ENCODE peak calls at places on chromosome 12, in seven cellular contexts. C is HCT116, B is GM23338, O is GM23248, H is neural progenitor cell, F is OCI-LY7, N is PC-3. I is an unnamed sample.

GRCh38 chr12:19440019-19440858 is 947 bp downstream of the AEBP2 start:
- DNase-seq in C (peak), B (peak), O (peak), H (peak), F (peak), N (peak), I (peak)

GRCh38 chr12:85394809-85395208 is 114.8 kb downstream of the ALX1 start:
- DNase-seq in C (no peak), B (no peak), O (peak), H (no peak), F (no peak), N (peak), I (no peak)

GRCh38 chr12:62762645-62763044 is 172.3 kb downstream of the PPM1H start:
- DNase-seq in C (no peak), B (no peak), O (peak), H (no peak), F (no peak), N (no peak), I (no peak)

GRCh38 chr12:131642101-131642540 is 68.8 kb upstream of the SFSWAP start:
- DNase-seq in C (peak), B (peak), O (no peak), H (no peak), F (peak), N (no peak), I (no peak)

GRCh38 chr12:130686511-130686981 is 29.6 kb downstream of the RIMBP2 start:
- DNase-seq in C (no peak), B (no peak), O (no peak), H (peak), F (no peak), N (no peak), I (no peak)

GRCh38 chr12:106446429-106447092 is 89.0 kb downstream of the POLR3B start:
- DNase-seq in C (no peak), B (no peak), O (no peak), H (peak), F (no peak), N (no peak), I (no peak)

GRCh38 chr12:96578526-96579125 is 89.2 kb downstream of the CFAP54 start:
- DNase-seq in C (peak), B (peak), O (peak), H (peak), F (peak), N (peak), I (peak)

GRCh38 chr12:132066345-132066685 is 77.8 kb downstream of the DDX51 start:
- DNase-seq in C (no peak), B (no peak), O (no peak), H (no peak), F (peak), N (no peak), I (no peak)

GRCh38 chr12:24255920-24256635 is 306.6 kb upstream of the SOX5 start:
- DNase-seq in C (no peak), B (peak), O (no peak), H (peak), F (no peak), N (no peak), I (no peak)

GRCh38 chr12:96571101-96571862 is 81.9 kb downstream of the CFAP54 start:
- DNase-seq in C (no peak), B (no peak), O (no peak), H (no peak), F (no peak), N (peak), I (no peak)

GRCh38 chr12:49733219-49734017 is 7.9 kb upstream of the TMBIM6 start:
- DNase-seq in C (no peak), B (peak), O (no peak), H (peak), F (no peak), N (no peak), I (no peak)

GRCh38 chr12:88202500-88202899 is 60.4 kb downstream of the TMTC3 start:
- DNase-seq in C (no peak), B (no peak), O (peak), H (no peak), F (no peak), N (no peak), I (no peak)

GRCh38 chr12:5013206-5013830 is 30.4 kb upstream of the KCNA5 start:
- DNase-seq in C (no peak), B (no peak), O (no peak), H (no peak), F (no peak), N (no peak), I (no peak)

GRCh38 chr12:85557850-85558249 is 277.8 kb downstream of the ALX1 start:
- DNase-seq in C (no peak), B (no peak), O (no peak), H (no peak), F (no peak), N (no peak), I (no peak)

GRCh38 chr12:88501976-88502938 is 78.0 kb downstream of the KITLG start:
- DNase-seq in C (no peak), B (no peak), O (peak), H (no peak), F (no peak), N (peak), I (no peak)

GRCh38 chr12:132018193-132018916 is 68.6 kb downstream of the EP400 start:
- DNase-seq in C (no peak), B (no peak), O (peak), H (no peak), F (no peak), N (no peak), I (no peak)

GRCh38 chr12:85866929-85867776 is 6.9 kb upstream of the NTS start:
- DNase-seq in C (peak), B (peak), O (peak), H (peak), F (peak), N (peak), I (peak)

GRCh38 chr12:4278582-4278939 is 5.0 kb downstream of the CCND2 start:
- DNase-seq in C (no peak), B (no peak), O (no peak), H (no peak), F (no peak), N (no peak), I (peak)

GRCh38 chr12:113161415-113162016 is 12.0 kb downstream of the CFAP73 start:
- DNase-seq in C (peak), B (peak), O (no peak), H (peak), F (peak), N (peak), I (no peak)

GRCh38 chr12:81079280-81080076 is 1.6 kb downstream of the ACSS3 start:
- DNase-seq in C (no peak), B (no peak), O (peak), H (no peak), F (no peak), N (no peak), I (no peak)

GRCh38 chr12:94553130-94553519 is 93.5 kb upstream of the CEP83 start:
- DNase-seq in C (peak), B (no peak), O (peak), H (no peak), F (no peak), N (peak), I (no peak)

GRCh38 chr12:109450980-109451379 is 26.1 kb downstream of the KCTD10 start:
- DNase-seq in C (no peak), B (no peak), O (peak), H (no peak), F (no peak), N (no peak), I (no peak)

GRCh38 chr12:64404470-64405446 is 566 bp downstream of the XPOT start:
- DNase-seq in C (no peak), B (peak), O (peak), H (no peak), F (peak), N (peak), I (peak)

GRCh38 chr12:111488271-111488670 is 82.5 kb downstream of the SH2B3 start:
- DNase-seq in C (no peak), B (no peak), O (no peak), H (no peak), F (no peak), N (no peak), I (peak)

GRCh38 chr12:26810330-26810729 is 22.7 kb downstream of the ITPR2 start:
- DNase-seq in C (no peak), B (peak), O (peak), H (peak), F (no peak), N (no peak), I (peak)

GRCh38 chr12:68784015-68784414 is 24.0 kb upstream of the MDM2 start:
- DNase-seq in C (no peak), B (peak), O (no peak), H (peak), F (no peak), N (no peak), I (no peak)

GRCh38 chr12:30822385-30823139 is 67.8 kb upstream of the CAPRIN2 start:
- DNase-seq in C (no peak), B (peak), O (peak), H (peak), F (no peak), N (no peak), I (peak)

GRCh38 chr12:68482660-68483059 is 128.0 kb upstream of the RAP1B start:
- DNase-seq in C (no peak), B (no peak), O (no peak), H (no peak), F (no peak), N (no peak), I (no peak)

GRCh38 chr12:1517007-1517406 is 77.4 kb downstream of the FBXL14 start:
- DNase-seq in C (no peak), B (peak), O (peak), H (peak), F (peak), N (peak), I (no peak)

GRCh38 chr12:125065021-125065752 is at the start of gene AACS:
- DNase-seq in C (peak), B (peak), O (peak), H (peak), F (peak), N (peak), I (peak)

GRCh38 chr12:53073881-53074280 is 5.3 kb downstream of the SPRYD3 start:
- DNase-seq in C (no peak), B (no peak), O (no peak), H (no peak), F (no peak), N (no peak), I (no peak)

GRCh38 chr12:124352839-124353238 is 57.9 kb downstream of the RFLNA start:
- DNase-seq in C (no peak), B (no peak), O (no peak), H (no peak), F (no peak), N (no peak), I (peak)

GRCh38 chr12:19880724-19881123 is 441.4 kb downstream of the AEBP2 start:
- DNase-seq in C (no peak), B (no peak), O (no peak), H (no peak), F (no peak), N (no peak), I (no peak)

GRCh38 chr12:6772331-6772695 is at the start of gene LAG3:
- DNase-seq in C (no peak), B (no peak), O (no peak), H (no peak), F (no peak), N (no peak), I (no peak)

GRCh38 chr12:56687225-56688128 is 607 bp downstream of the PTGES3 start:
- DNase-seq in C (no peak), B (no peak), O (peak), H (peak), F (peak), N (peak), I (peak)

GRCh38 chr12:78164154-78164553 is 333.5 kb downstream of the NAV3 start:
- DNase-seq in C (no peak), B (no peak), O (no peak), H (no peak), F (no peak), N (no peak), I (no peak)

GRCh38 chr12:78171082-78171481 is 340.4 kb downstream of the NAV3 start:
- DNase-seq in C (no peak), B (no peak), O (no peak), H (no peak), F (no peak), N (no peak), I (no peak)

GRCh38 chr12:78167510-78167909 is 336.8 kb downstream of the NAV3 start:
- DNase-seq in C (no peak), B (no peak), O (no peak), H (no peak), F (no peak), N (peak), I (no peak)
- TF ChIP-seq EZH2phosphoT487 in C (no peak), B (no peak), O (no peak), H (no peak), F (no peak), N (no peak), I (no peak)

GRCh38 chr12:12022306-12022931 is 48.3 kb upstream of the BCL2L14 start:
- DNase-seq in C (no peak), B (no peak), O (no peak), H (no peak), F (no peak), N (no peak), I (no peak)
- TF ChIP-seq EZH2phosphoT487 in C (no peak), B (no peak), O (no peak), H (no peak), F (no peak), N (no peak), I (no peak)

DNA sequence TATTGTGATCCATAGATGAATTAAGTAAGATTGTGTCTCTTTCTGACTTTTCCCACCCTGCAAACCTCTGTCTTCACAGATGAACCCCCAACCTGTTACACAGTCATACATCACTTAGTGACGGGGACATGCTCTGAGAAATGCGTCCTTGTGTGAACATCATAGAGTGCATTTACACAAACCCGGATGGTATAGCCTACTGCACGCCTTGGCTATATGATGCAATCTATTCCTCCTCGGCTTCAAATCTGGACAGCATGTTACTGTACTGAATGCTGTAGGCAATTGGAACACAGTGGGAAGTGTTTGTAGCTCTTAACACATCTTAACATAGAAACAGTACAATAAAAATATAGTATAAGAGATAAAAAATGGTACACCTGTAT is 7.4 kb upstream of the TESPA1 start:
- DNase-seq in C (no peak), B (no peak), O (no peak), H (no peak), F (peak), N (no peak), I (no peak)
- TF ChIP-seq EZH2phosphoT487 in C (no peak), B (no peak), O (no peak), H (no peak), F (no peak), N (no peak), I (no peak)

DNA sequence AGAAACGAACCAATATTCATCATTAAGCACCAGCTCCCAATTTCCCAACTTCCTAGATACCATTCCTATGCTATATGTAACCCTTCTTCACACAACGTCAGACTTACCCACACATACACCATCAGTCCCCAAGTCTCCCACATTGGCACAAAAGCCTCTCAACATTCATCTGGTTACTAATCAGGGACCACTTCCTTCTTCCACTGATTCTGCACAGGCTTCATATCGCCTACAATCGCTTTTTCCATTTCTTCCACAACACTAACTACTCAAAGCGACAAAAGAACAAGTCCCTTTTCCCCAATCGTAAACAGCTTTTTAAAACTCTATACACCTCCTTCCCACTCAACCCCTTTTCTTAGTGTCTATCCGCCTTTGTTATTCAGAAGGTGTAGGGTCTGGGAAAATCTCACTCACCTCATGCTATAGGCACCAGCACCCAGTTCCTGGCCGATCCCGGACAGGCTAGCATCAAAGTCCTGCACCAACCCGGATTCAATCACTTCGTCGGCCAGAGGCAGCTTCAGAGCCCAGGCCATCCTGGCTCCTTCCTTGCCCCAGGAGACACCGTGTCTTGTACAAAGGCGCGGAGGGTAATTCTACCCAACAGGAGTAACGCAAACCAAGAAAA is 936 bp downstream of the TFCP2 start:
- DNase-seq in C (no peak), B (peak), O (peak), H (peak), F (peak), N (peak), I (peak)
- TF ChIP-seq EZH2phosphoT487 in C (no peak), B (no peak), O (no peak), H (no peak), F (no peak), N (no peak), I (no peak)